ENCODE peak calls at places on chromosomes 1 and 21, in four cellular contexts. A is heart right ventricle, C is Peyer's patch, V is GM12891. N is an unnamed sample.

GRCh38 chr1:228867093-228867950 is 132.0 kb downstream of the RHOU start:
- DNase-seq in A (no peak), C (no peak), V (no peak), N (no peak)

GRCh38 chr1:161119017-161119378 is 1.1 kb downstream of the NIT1 start:
- DNase-seq in A (peak), C (peak), V (no peak), N (peak)

GRCh38 chr21:42080788-42081083 is 9.6 kb downstream of the UMODL1 start:
- DNase-seq in A (no peak), C (no peak), V (no peak), N (no peak)

GRCh38 chr21:42171091-42172053 is 47.6 kb upstream of the ABCG1 start:
- DNase-seq in A (peak), C (peak), V (no peak), N (peak)

GRCh38 chr1:155051777-155052398 is 772 bp downstream of the ADAM15 start:
- DNase-seq in A (peak), C (peak), V (no peak), N (peak)

GRCh38 chr1:212138441-212138840 is 102.9 kb downstream of the DTL start:
- DNase-seq in A (no peak), C (no peak), V (no peak), N (peak)

GRCh38 chr21:17576080-17576835 is 36.4 kb downstream of the BTG3 start:
- DNase-seq in A (no peak), C (no peak), V (no peak), N (no peak)

GRCh38 chr1:114755006-114755936 is 2.5 kb downstream of the CSDE1 start:
- DNase-seq in A (no peak), C (no peak), V (no peak), N (no peak)

GRCh38 chr1:171226757-171227370 is 21.4 kb upstream of the FMO1 start:
- DNase-seq in A (no peak), C (no peak), V (peak), N (peak)

GRCh38 chr1:231159202-231159962 is 2.5 kb upstream of the TRIM67 start:
- DNase-seq in A (no peak), C (no peak), V (no peak), N (no peak)

GRCh38 chr1:90732136-90732535 is 15.0 kb upstream of the BARHL2 start:
- DNase-seq in A (no peak), C (no peak), V (no peak), N (no peak)

GRCh38 chr1:112444269-112444668 is 48.3 kb downstream of the CTTNBP2NL start:
- DNase-seq in A (no peak), C (no peak), V (no peak), N (no peak)

GRCh38 chr1:116119876-116120275 is 8.7 kb downstream of the MAB21L3 start:
- DNase-seq in A (no peak), C (no peak), V (no peak), N (no peak)

GRCh38 chr1:225565845-225566244 is 87.1 kb downstream of the ENAH start:
- DNase-seq in A (no peak), C (no peak), V (no peak), N (no peak)

GRCh38 chr1:66250075-66250474 is 283.9 kb upstream of the SGIP1 start:
- DNase-seq in A (no peak), C (no peak), V (no peak), N (no peak)

GRCh38 chr1:114509596-114510234 is 1.3 kb downstream of the TRIM33 start:
- DNase-seq in A (no peak), C (no peak), V (no peak), N (no peak)

GRCh38 chr1:17273096-17273495 is 24.2 kb downstream of the PADI3 start:
- DNase-seq in A (no peak), C (no peak), V (no peak), N (no peak)

GRCh38 chr1:180785306-180785705 is 127.4 kb upstream of the KIAA1614 start:
- DNase-seq in A (no peak), C (no peak), V (no peak), N (no peak)

GRCh38 chr1:234584926-234585325 is 25.1 kb downstream of the IRF2BP2 start:
- DNase-seq in A (peak), C (no peak), V (no peak), N (peak)

GRCh38 chr1:11749203-11749689 is 12.7 kb upstream of the C1orf167 start:
- DNase-seq in A (peak), C (no peak), V (peak), N (peak)

GRCh38 chr1:219465247-219466093 is 147.4 kb downstream of the ZC3H11B start:
- DNase-seq in A (no peak), C (no peak), V (no peak), N (no peak)

GRCh38 chr1:29686012-29686930 is 449.9 kb downstream of the PTPRU start:
- DNase-seq in A (no peak), C (no peak), V (no peak), N (no peak)

GRCh38 chr1:7187121-7187510 is 401.9 kb downstream of the CAMTA1 start:
- DNase-seq in A (no peak), C (no peak), V (no peak), N (no peak)

GRCh38 chr1:45263132-45263531 is 56.7 kb upstream of the ZSWIM5 start:
- DNase-seq in A (no peak), C (no peak), V (no peak), N (no peak)

GRCh38 chr1:154352581-154353459 is 27.5 kb downstream of the ATP8B2 start:
- DNase-seq in A (peak), C (peak), V (no peak), N (peak)

GRCh38 chr1:50368179-50369007 is 54.9 kb downstream of the DMRTA2 start:
- DNase-seq in A (no peak), C (peak), V (peak), N (no peak)

GRCh38 chr1:35591211-35591610 is 18.1 kb downstream of the TFAP2E start:
- DNase-seq in A (no peak), C (no peak), V (no peak), N (no peak)

GRCh38 chr1:227999056-227999930 is 7.5 kb upstream of the WNT3A start:
- DNase-seq in A (peak), C (peak), V (peak), N (peak)

GRCh38 chr21:35563885-35564451 is 496.4 kb downstream of the SETD4 start:
- DNase-seq in A (peak), C (no peak), V (no peak), N (peak)

GRCh38 chr1:171441278-171441677 is 44.1 kb upstream of the PRRC2C start:
- DNase-seq in A (no peak), C (no peak), V (no peak), N (no peak)

GRCh38 chr1:154407866-154408777 is 3.0 kb downstream of the IL6R start:
- DNase-seq in A (no peak), C (no peak), V (no peak), N (no peak)

GRCh38 chr1:17210176-17210575 is 5.2 kb downstream of the PADI1 start:
- DNase-seq in A (no peak), C (no peak), V (no peak), N (no peak)

GRCh38 chr1:47969478-47969877 is 27.7 kb downstream of the TRABD2B start:
- DNase-seq in A (no peak), C (no peak), V (no peak), N (no peak)

GRCh38 chr1:17494114-17494729 is 45.3 kb upstream of the ARHGEF10L start:
- DNase-seq in A (peak), C (peak), V (peak), N (peak)

GRCh38 chr1:201713093-201713810 is 115.7 kb upstream of the IPO9 start:
- DNase-seq in A (peak), C (peak), V (no peak), N (peak)

GRCh38 chr1:167681497-167682102 is 40.2 kb upstream of the MPZL1 start:
- DNase-seq in A (no peak), C (no peak), V (no peak), N (no peak)

GRCh38 chr1:111197598-111198289 is 2.7 kb downstream of the DENND2D start:
- DNase-seq in A (no peak), C (no peak), V (no peak), N (no peak)

N was measured in heart left ventricle.